ENCODE peak calls at places on chromosome 12, in nine cellular contexts. S is ovary; J is lung; G is CD8-positive, alpha-beta T cell; Y is GM12878; V is stomach; L is K562; F is coronary artery; W is PC-3. P is an unnamed sample.

GRCh38 chr12:54251667-54252284 is 28.1 kb downstream of the CBX5 start:
- DNase-seq in S (no peak), J (no peak), G (no peak), Y (no peak), V (no peak), L (peak), F (no peak), W (peak), P (no peak)

GRCh38 chr12:52245259-52245961 is 12.4 kb downstream of the KRT7 start:
- DNase-seq in S (no peak), J (no peak), G (no peak), Y (no peak), V (no peak), L (no peak), F (no peak), W (peak), P (no peak)

GRCh38 chr12:45446013-45446412 is 230.1 kb downstream of the ANO6 start:
- DNase-seq in S (no peak), J (no peak), G (no peak), Y (no peak), V (no peak), L (no peak), F (no peak), W (no peak), P (no peak)

GRCh38 chr12:94277426-94278000 is 129.1 kb downstream of the PLXNC1 start:
- DNase-seq in S (no peak), J (no peak), G (no peak), Y (no peak), V (no peak), L (no peak), F (no peak), W (no peak), P (peak)

GRCh38 chr12:10406725-10407124 is 2.8 kb downstream of the KLRC4 start:
- DNase-seq in S (no peak), J (no peak), G (no peak), Y (no peak), V (no peak), L (no peak), F (no peak), W (no peak), P (no peak)

GRCh38 chr12:105922670-105923102 is 216.1 kb downstream of the NUAK1 start:
- DNase-seq in S (no peak), J (no peak), G (no peak), Y (no peak), V (no peak), L (no peak), F (no peak), W (peak), P (no peak)

GRCh38 chr12:107344035-107344808 is 250.9 kb upstream of the CRY1 start:
- DNase-seq in S (no peak), J (no peak), G (no peak), Y (no peak), V (no peak), L (no peak), F (no peak), W (peak), P (no peak)

GRCh38 chr12:47079365-47079893 is at the start of gene PCED1B:
- DNase-seq in S (peak), J (peak), G (peak), Y (no peak), V (peak), L (peak), F (peak), W (peak), P (peak)

GRCh38 chr12:108773798-108774788 is 42.8 kb upstream of the CORO1C start:
- DNase-seq in S (peak), J (peak), G (no peak), Y (no peak), V (peak), L (no peak), F (peak), W (no peak), P (peak)

GRCh38 chr12:44889871-44890270 is 13.8 kb upstream of the NELL2 start:
- DNase-seq in S (no peak), J (no peak), G (no peak), Y (no peak), V (no peak), L (peak), F (no peak), W (no peak), P (no peak)

GRCh38 chr12:79375050-79375449 is 315.7 kb downstream of the PAWR start:
- DNase-seq in S (no peak), J (no peak), G (no peak), Y (no peak), V (no peak), L (no peak), F (no peak), W (no peak), P (no peak)

GRCh38 chr12:106780010-106780625 is 5.6 kb downstream of the RIC8B start:
- DNase-seq in S (no peak), J (no peak), G (no peak), Y (no peak), V (no peak), L (peak), F (no peak), W (peak), P (no peak)

GRCh38 chr12:15088115-15088514 is 115.3 kb downstream of the PDE6H start:
- DNase-seq in S (no peak), J (no peak), G (no peak), Y (no peak), V (no peak), L (no peak), F (no peak), W (no peak), P (no peak)

GRCh38 chr12:48980953-48981756 is 3.0 kb downstream of the WNT1 start:
- DNase-seq in S (no peak), J (no peak), G (no peak), Y (no peak), V (no peak), L (peak), F (no peak), W (no peak), P (no peak)

GRCh38 chr12:120761581-120761980 is 36.0 kb downstream of the ACADS start:
- DNase-seq in S (no peak), J (no peak), G (no peak), Y (no peak), V (peak), L (no peak), F (no peak), W (no peak), P (no peak)

GRCh38 chr12:116697305-116698130 is 40.4 kb downstream of the SPRING1 start:
- DNase-seq in S (no peak), J (no peak), G (no peak), Y (no peak), V (peak), L (peak), F (no peak), W (peak), P (no peak)
- TF ChIP-seq CTCF in S (no peak), J (no peak), G (no peak), Y (peak), V (no peak), L (peak), F (no peak), W (peak), P (no peak)

DNA sequence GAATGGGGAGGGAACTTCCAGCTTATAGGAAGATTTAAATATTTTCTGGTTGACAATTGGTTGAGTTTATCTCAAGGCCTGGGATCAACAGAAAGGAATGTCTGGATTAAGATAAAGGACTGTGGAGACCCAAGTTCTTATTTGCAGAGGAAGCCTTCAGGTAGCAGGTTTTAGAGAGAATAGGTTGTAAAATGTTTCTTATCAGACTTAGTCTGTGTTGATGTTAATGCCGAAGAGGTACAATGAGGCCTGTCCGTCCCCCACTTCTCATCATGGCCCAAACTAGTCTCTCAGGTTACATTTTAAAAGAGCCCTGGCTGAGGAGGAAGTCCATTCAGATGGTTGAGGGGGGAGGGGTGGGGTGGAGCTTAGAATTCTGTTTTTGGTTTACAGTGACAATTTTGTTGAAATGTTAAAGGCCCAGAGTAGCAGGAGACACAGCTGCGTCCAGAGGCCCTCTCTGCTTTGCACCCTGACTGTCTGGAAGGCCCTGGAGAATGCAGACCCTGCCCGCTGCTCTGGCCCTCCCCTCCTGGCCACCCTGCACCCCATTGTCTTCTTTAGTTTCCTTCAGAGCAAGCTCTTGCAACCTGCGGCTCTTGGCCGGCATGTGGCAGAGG is 672.5 kb upstream of the TMEM132C start:
- DNase-seq in S (no peak), J (no peak), G (no peak), Y (no peak), V (no peak), L (no peak), F (no peak), W (no peak), P (no peak)
- H3K4me3 ChIP-seq in S (no peak), J (no peak), G (no peak), Y (no peak), V (no peak), L (no peak), F (no peak), W (no peak), P (no peak)

GRCh38 chr12:111443586-111443985 is 37.9 kb downstream of the SH2B3 start:
- DNase-seq in S (no peak), J (no peak), G (no peak), Y (no peak), V (peak), L (no peak), F (peak), W (peak), P (no peak)

GRCh38 chr12:111444314-111444705 is 38.6 kb downstream of the SH2B3 start:
- DNase-seq in S (no peak), J (no peak), G (no peak), Y (peak), V (peak), L (no peak), F (no peak), W (no peak), P (no peak)

GRCh38 chr12:111442301-111443045 is 36.8 kb downstream of the SH2B3 start:
- DNase-seq in S (no peak), J (no peak), G (no peak), Y (no peak), V (no peak), L (no peak), F (peak), W (no peak), P (peak)

GRCh38 chr12:111444706-111445310 is 39.1 kb downstream of the SH2B3 start:
- DNase-seq in S (peak), J (peak), G (peak), Y (peak), V (peak), L (no peak), F (no peak), W (no peak), P (peak)

DNA sequence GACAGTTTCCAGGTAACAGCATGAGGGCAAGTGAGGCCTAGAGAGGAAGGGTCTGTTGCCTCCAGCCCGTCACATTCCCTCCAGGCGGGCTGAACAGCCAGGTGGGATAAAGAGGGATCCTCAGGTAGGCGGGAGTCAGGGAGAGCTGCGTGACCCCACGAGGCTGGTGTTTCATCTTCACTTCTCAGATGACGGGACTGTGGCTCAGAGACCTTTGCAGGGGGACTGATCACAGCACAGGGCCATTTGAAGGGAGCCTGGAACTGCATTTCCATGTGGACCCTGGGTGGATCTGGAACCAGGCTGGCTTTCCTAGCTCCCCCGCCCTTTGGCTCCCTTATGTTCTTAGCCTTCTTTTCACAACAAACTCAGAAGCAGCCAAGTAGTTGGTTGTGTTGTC is 37.4 kb downstream of the SH2B3 start:
- DNase-seq in S (no peak), J (no peak), G (no peak), Y (no peak), V (no peak), L (no peak), F (peak), W (no peak), P (peak)
- H3K27ac ChIP-seq in S (no peak), J (peak), G (no peak), Y (peak), V (peak), L (peak), F (peak), W (no peak), P (peak)

DNA sequence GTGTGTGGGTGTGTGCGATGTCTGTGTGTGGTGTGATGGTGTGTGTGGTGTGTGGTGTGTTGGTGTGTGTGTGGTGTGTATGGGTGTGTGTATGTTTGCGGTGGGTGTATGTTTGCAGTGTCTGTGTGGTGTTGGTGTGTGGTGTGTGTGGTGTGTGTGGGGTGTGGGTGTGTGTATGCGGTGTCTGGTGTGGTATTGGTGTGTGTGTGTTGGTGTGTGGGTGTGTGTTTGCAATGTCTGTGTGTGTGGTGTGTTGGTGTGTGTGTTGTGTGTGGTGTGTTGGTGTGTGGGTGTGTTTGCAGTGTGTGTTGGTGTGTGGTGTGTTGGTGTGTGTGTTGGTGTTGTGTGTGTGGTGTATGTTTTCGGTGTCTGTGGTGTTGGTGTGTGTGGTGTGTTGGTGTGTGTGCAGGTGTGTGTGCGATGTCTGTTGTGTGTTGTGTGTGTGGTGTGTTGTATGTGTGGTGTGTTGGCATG is 15.7 kb downstream of the MLXIP start:
- DNase-seq in S (no peak), J (no peak), G (no peak), Y (no peak), V (no peak), L (no peak), F (no peak), W (no peak), P (no peak)
- TF ChIP-seq CTCF in S (no peak), J (no peak), G (no peak), Y (no peak), V (no peak), L (no peak), F (no peak), W (no peak), P (no peak)

DNA sequence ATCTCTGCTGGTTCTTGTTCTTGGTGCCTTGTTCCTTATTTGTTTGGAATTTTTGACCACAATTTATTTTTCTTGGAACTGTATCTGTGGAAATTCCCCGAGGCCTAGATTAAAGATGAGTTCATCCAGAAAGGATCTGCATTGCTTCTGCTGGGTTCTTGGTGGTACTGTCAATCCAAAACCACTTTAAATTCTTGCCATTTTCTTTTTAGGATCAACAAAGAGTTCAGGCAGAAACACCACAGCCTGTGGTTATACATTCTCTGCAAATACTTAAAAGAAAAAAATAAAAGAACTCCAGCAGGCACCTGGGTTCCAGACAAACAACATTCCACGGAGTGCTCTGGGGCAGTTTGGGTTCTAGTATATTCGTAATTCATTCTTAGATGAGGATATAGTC is 6.0 kb upstream of the VAMP1 start:
- DNase-seq in S (no peak), J (no peak), G (no peak), Y (no peak), V (no peak), L (no peak), F (no peak), W (no peak), P (no peak)
- H3K4me3 ChIP-seq in S (no peak), J (no peak), G (no peak), Y (no peak), V (no peak), L (no peak), F (no peak), W (no peak), P (no peak)

DNA sequence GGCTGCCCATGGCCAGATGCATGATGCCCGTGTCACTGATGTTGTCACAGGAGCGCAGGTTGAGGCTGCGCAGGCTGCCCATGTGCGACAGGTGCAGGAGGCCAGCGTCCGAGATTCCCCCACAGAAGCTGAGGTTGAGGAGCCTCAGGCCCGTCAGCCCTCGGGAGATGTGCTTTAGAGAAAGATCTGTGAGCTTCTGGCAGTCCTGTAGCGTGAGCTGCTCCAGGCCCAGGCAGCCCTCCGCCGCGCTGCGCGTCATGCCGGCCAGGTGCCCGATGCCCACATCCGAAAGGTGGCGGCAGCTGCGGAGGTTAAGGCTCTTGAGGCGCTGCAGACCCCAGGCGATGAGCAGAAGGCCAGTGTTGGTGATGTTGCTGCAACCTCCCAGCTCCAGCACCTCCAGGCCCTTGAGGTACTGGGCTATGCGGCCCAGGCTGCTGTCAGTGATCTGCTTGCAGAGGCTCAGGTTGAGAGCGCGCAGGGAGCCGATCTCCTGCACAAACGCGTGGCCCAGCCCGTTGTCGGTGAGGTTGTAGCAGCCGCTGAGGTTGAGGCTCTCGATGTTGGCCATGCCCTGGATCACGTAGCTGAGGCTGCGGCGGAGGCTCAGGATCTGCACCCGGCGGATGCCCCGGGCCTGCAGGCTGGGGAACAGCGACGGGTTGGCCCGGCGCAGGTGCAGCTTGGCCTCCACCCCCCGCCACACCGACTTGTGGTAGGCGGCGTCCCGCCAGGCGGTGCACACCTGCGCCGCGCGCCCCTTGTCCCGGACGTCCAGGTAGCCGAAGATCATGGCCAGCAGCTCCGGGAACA is 943 bp downstream of the FBXL14 start:
- DNase-seq in S (no peak), J (peak), G (no peak), Y (no peak), V (peak), L (no peak), F (no peak), W (peak), P (no peak)
- H3K27ac ChIP-seq in S (peak), J (peak), G (peak), Y (peak), V (peak), L (peak), F (peak), W (peak), P (peak)

DNA sequence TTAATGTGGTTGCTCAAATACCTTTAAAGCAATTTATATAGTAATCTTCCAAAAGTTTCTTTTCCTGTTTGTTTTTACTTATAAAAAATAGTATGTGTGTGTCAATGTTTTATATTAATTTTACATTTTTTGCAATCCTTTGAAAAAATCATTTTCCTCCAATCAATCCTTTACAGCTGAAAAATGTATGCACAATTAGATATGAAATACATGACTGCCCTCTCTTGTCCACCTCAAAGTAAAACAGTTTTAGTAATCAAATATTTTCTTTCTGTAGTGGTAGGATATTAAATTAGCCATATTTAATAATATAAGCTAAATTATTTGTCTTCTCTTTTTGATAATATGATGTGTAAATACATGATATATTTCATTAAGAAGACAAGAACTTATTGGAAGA is 269.9 kb downstream of the ADAMTS20 start:
- DNase-seq in S (no peak), J (no peak), G (no peak), Y (no peak), V (no peak), L (no peak), F (no peak), W (peak), P (no peak)
- TF ChIP-seq CTCF in S (peak), J (no peak), G (no peak), Y (peak), V (no peak), L (no peak), F (no peak), W (peak), P (peak)